ENCODE peak calls at places on chromosomes 5 and 9, in nine cellular contexts. W, V, H, M, T, S, B, P and F are unnamed samples.

GRCh38 chr9:135797507-135798302 is 95.7 kb downstream of the KCNT1 start:
- DNase-seq in W (peak), V (no peak), H (no peak), M (no peak), T (no peak), S (no peak), B (no peak), P (no peak), F (no peak)

GRCh38 chr9:29212590-29213373 is 1639.5 kb upstream of the C9orf72 start:
- DNase-seq in W (no peak), V (no peak), H (peak), M (no peak), T (no peak), S (no peak), B (no peak), P (no peak), F (no peak)

GRCh38 chr9:134171316-134172197 is 7.2 kb upstream of the RNU6ATAC start:
- DNase-seq in W (peak), V (no peak), H (peak), M (peak), T (no peak), S (no peak), B (peak), P (peak), F (no peak)

GRCh38 chr5:65059681-65060598 is 291.2 kb downstream of the CWC27 start:
- DNase-seq in W (peak), V (no peak), H (no peak), M (no peak), T (no peak), S (no peak), B (peak), P (no peak), F (no peak)

GRCh38 chr5:42377496-42377895 is 45.7 kb upstream of the GHR start:
- DNase-seq in W (peak), V (no peak), H (no peak), M (no peak), T (no peak), S (no peak), B (no peak), P (no peak), F (peak)

GRCh38 chr5:102971693-102972293 is 148.1 kb downstream of the GIN1 start:
- DNase-seq in W (peak), V (no peak), H (no peak), M (no peak), T (no peak), S (no peak), B (peak), P (no peak), F (peak)

GRCh38 chr9:37327553-37327952 is 94.9 kb upstream of the GRHPR start:
- DNase-seq in W (no peak), V (no peak), H (no peak), M (no peak), T (no peak), S (no peak), B (no peak), P (no peak), F (no peak)

GRCh38 chr5:10276691-10277090 is 26.6 kb downstream of the CCT5 start:
- DNase-seq in W (no peak), V (no peak), H (no peak), M (no peak), T (no peak), S (no peak), B (no peak), P (no peak), F (no peak)

GRCh38 chr9:3810231-3810630 is 284.4 kb upstream of the RFX3 start:
- DNase-seq in W (no peak), V (no peak), H (no peak), M (no peak), T (no peak), S (no peak), B (no peak), P (no peak), F (no peak)

GRCh38 chr9:131282688-131283422 is 6.5 kb upstream of the FAM78A start:
- DNase-seq in W (peak), V (no peak), H (no peak), M (no peak), T (no peak), S (no peak), B (peak), P (no peak), F (no peak)

GRCh38 chr9:101466863-101467262 is 31.3 kb upstream of the ALDOB start:
- DNase-seq in W (no peak), V (no peak), H (no peak), M (no peak), T (no peak), S (no peak), B (no peak), P (no peak), F (no peak)

GRCh38 chr9:115847245-115847644 is 306.3 kb upstream of the PAPPA start:
- DNase-seq in W (peak), V (peak), H (no peak), M (no peak), T (no peak), S (no peak), B (peak), P (no peak), F (no peak)

GRCh38 chr5:109857405-109858031 is 167.8 kb downstream of the MAN2A1 start:
- DNase-seq in W (no peak), V (no peak), H (no peak), M (no peak), T (no peak), S (no peak), B (no peak), P (no peak), F (no peak)

GRCh38 chr9:127913682-127914081 is 3.2 kb downstream of the ST6GALNAC4 start:
- DNase-seq in W (no peak), V (no peak), H (no peak), M (no peak), T (no peak), S (no peak), B (no peak), P (no peak), F (no peak)

GRCh38 chr5:14870347-14871083 is 1.1 kb downstream of the ANKH start:
- DNase-seq in W (no peak), V (no peak), H (no peak), M (peak), T (no peak), S (no peak), B (no peak), P (no peak), F (no peak)

GRCh38 chr5:172559004-172559932 is 81.8 kb upstream of the NEURL1B start:
- DNase-seq in W (peak), V (peak), H (no peak), M (peak), T (no peak), S (no peak), B (peak), P (peak), F (peak)

GRCh38 chr9:136328622-136329041 is 1.3 kb downstream of the GPSM1 start:
- DNase-seq in W (peak), V (no peak), H (no peak), M (no peak), T (no peak), S (no peak), B (peak), P (no peak), F (no peak)

GRCh38 chr5:150791536-150791935 is 13.0 kb downstream of the SMIM3 start:
- DNase-seq in W (no peak), V (no peak), H (no peak), M (no peak), T (no peak), S (no peak), B (no peak), P (no peak), F (no peak)
- TF ChIP-seq CTCF in W (no peak), V (no peak), H (no peak), M (no peak), T (no peak), S (no peak), B (no peak), P (no peak), F (no peak)

DNA sequence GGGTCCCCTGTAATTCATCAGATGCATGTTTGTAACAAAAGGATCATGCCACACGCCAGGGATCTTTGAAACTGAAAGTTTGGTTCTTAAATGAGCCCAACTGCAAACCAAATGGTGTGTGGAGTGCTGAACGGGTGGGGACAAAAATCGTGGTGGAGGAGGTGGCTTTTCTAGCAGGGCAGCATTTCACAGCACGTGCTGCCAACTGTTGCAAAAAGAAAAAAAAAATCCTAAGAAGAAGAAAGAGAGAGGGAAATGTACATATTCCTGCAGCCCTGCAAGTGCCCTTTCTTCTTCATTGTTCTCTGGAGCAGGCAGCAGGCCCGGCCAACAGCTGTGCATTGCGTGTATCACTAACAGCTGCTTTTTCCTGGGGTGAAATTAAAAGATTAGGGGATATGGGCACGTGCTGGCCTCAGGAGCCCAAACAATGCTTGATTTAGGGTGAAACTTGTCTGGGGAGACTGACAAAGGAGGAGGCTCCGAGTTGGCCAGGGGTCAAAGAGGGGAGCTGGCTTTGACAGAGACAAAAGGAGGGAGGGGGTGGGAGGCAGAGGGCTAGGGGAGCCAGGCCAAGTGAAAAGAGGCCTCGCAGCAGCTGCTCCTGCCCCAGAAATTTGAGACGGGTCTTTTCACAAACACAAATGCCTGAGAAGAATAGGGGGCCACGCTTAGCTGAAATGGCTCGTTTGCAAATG is 73.0 kb downstream of the GADD45G start:
- DNase-seq in W (peak), V (no peak), H (no peak), M (no peak), T (no peak), S (no peak), B (no peak), P (no peak), F (no peak)
- H3K4me3 ChIP-seq in W (no peak), V (no peak), H (no peak), M (no peak), T (no peak), S (no peak), B (no peak), P (no peak), F (no peak)

DNA sequence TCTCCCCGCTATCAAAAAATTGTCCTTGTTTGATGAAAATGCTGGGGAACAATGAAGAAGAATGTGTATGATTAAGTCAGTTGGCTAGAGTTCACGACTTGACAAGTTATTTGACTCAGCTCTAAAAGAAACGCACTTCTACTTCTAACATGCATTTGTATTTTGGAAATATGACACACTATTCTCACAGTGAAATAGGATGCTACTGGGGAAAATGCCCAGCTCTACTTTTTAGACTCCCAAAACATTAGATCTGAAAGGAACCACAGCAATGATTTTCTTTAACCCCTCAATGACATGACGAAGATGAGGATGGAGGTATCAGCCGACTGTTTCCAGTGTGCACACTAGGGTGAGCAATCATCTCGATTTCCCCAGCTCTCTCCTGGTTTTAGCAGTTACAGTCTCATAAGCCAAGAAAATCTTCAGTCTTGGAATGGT is 83.6 kb upstream of the PCSK1 start:
- DNase-seq in W (peak), V (no peak), H (no peak), M (no peak), T (no peak), S (no peak), B (peak), P (no peak), F (no peak)
- TF ChIP-seq CTCF in W (no peak), V (peak), H (no peak), M (no peak), T (no peak), S (no peak), B (no peak), P (no peak), F (no peak)

DNA sequence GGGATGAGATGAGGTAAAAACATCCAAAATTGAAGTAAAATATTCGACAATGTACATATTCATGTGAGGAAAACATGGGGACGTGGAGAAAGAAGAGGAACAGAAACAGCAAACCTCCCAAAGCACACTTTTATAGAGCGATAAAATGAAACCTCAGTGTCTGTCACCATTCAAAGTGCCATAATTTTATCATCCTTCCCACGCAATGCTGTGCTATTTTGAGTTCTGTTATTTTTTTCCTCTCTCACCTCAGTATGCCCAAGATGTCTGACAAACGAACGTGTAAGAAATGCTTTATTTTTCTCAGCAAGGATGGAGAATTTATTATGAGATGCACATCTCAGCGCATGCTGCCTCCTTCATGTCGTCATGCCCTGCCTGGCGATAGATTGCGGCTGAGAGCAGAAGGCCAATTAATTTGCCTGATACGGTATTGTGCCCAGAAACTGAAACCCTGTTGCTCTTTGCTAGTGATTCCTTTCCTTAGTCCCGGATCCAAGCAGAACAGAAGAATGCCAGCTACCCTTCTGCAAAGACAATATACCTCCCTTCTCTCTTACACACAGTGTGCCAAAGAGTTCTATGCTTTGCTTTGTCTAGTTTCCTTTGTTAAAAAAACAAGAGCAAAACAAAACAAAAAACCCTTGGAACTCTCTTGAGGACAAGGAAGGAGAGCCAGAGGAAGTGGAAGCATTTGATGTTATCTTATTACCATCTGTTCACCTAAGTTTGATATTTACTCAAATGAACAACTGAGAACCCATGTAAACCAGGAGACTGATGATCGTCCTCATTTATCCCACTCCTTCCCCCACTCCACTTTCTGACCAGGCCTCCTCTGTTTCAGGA is 192.4 kb downstream of the SEMA6A start:
- DNase-seq in W (no peak), V (no peak), H (no peak), M (no peak), T (no peak), S (no peak), B (no peak), P (no peak), F (no peak)
- H3K4me3 ChIP-seq in W (no peak), V (no peak), H (no peak), M (no peak), T (no peak), S (no peak), B (no peak), P (no peak), F (no peak)

GRCh38 chr9:87834357-87834756 is 48.3 kb upstream of the SPATA31E1 start:
- DNase-seq in W (no peak), V (no peak), H (no peak), M (no peak), T (no peak), S (no peak), B (no peak), P (no peak), F (no peak)
- TF ChIP-seq CTCF in W (no peak), V (peak), H (no peak), M (no peak), T (no peak), S (no peak), B (no peak), P (no peak), F (no peak)

GRCh38 chr5:143181173-143181572 is 222.3 kb downstream of the NR3C1 start:
- DNase-seq in W (no peak), V (no peak), H (no peak), M (no peak), T (no peak), S (no peak), B (no peak), P (no peak), F (no peak)
- H3K4me3 ChIP-seq in W (no peak), V (no peak), H (no peak), M (no peak), T (no peak), S (no peak), B (no peak), P (no peak), F (no peak)

GRCh38 chr5:23405316-23406068 is 101.9 kb upstream of the PRDM9 start:
- DNase-seq in W (peak), V (no peak), H (no peak), M (no peak), T (no peak), S (no peak), B (no peak), P (no peak), F (no peak)
- TF ChIP-seq CTCF in W (peak), V (peak), H (no peak), M (no peak), T (no peak), S (no peak), B (no peak), P (no peak), F (peak)

DNA sequence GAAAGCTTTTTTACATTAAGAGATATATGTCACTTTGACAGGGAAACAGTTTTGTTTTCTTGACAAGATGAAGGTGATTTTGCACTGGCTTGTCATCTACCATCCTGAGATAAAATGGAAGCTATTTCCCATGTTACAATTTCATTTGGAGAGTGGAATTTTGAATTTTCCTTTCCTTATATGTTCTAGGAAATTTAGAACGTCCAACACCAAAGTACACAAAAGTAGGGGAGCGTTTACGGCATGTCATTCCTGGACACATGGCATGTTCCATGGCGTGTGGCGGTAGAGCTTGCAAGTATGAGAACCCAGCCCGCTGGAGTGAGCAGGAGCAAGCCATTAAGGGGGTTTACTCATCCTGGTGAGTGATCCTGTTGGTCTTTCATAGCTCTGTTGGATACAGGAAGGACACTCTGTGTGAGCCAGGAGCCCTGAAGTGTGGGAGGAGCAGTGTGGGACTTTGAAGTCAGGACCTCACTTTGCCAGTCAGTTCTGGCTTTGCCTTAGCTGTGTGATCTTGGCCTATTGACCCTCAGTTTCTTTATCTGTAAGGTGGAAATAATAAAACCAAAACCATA is 887 bp downstream of the PTPDC1 start:
- DNase-seq in W (peak), V (no peak), H (no peak), M (no peak), T (no peak), S (no peak), B (peak), P (no peak), F (no peak)
- H3K4me3 ChIP-seq in W (no peak), V (no peak), H (no peak), M (no peak), T (no peak), S (no peak), B (no peak), P (no peak), F (no peak)

GRCh38 chr9:76873056-76873792 is 32.7 kb downstream of the PRUNE2 start:
- DNase-seq in W (peak), V (no peak), H (no peak), M (no peak), T (no peak), S (no peak), B (no peak), P (no peak), F (no peak)
- TF ChIP-seq CTCF in W (peak), V (no peak), H (no peak), M (no peak), T (no peak), S (no peak), B (no peak), P (no peak), F (no peak)